ENCODE peak calls at places on chromosomes 4 and X, in five cellular contexts. C is AG09309, S is H7, U is activated T-helper 1 cell treated with Interleukin-2 at 50 U/mL for 16 hours, G is astrocyte of the spinal cord. K is an unnamed sample.

GRCh38 chr4:189146994-189147929 is 793.4 kb upstream of the FRG1 start:
- DNase-seq in C (no peak), S (no peak), U (no peak), G (no peak), K (no peak)

GRCh38 chrX:27600686-27601085 is 10.5 kb downstream of the DCAF8L2 start:
- DNase-seq in C (no peak), G (no peak), U (no peak), S (no peak), K (no peak)

GRCh38 chrX:16215660-16216059 is 48.4 kb downstream of the MAGEB17 start:
- DNase-seq in C (no peak), S (peak), U (no peak), G (no peak), K (no peak)

GRCh38 chr4:148344382-148344781 is 97.8 kb downstream of the NR3C2 start:
- DNase-seq in C (no peak), G (no peak), S (no peak), U (no peak), K (no peak)

GRCh38 chrX:16268206-16268605 is 100.9 kb downstream of the MAGEB17 start:
- DNase-seq in C (no peak), S (no peak), G (no peak), U (no peak), K (no peak)

GRCh38 chr4:81604683-81605082 is 133.0 kb upstream of the RASGEF1B start:
- DNase-seq in C (no peak), U (no peak), G (no peak), S (no peak), K (no peak)

GRCh38 chrX:82224961-82225360 is 1023.1 kb downstream of the SH3BGRL start:
- DNase-seq in U (no peak), G (no peak), C (no peak), S (no peak), K (no peak)

GRCh38 chrX:54933150-54933826 is 12.7 kb downstream of the TRO start:
- DNase-seq in G (no peak), U (no peak), S (no peak), C (no peak), K (no peak)

GRCh38 chr4:6362896-6363295 is 93.2 kb downstream of the WFS1 start:
- DNase-seq in G (no peak), U (no peak), C (no peak), S (peak), K (no peak)

GRCh38 chr4:72394264-72394663 is 174.8 kb downstream of the ADAMTS3 start:
- DNase-seq in C (no peak), S (no peak), U (no peak), G (no peak), K (no peak)

GRCh38 chr4:37812713-37813112 is 13.8 kb upstream of the PGM2 start:
- DNase-seq in S (no peak), C (no peak), U (no peak), G (peak), K (no peak)

GRCh38 chr4:6902318-6903042 is 7.1 kb upstream of the TBC1D14 start:
- DNase-seq in G (no peak), S (peak), U (no peak), C (no peak), K (no peak)

GRCh38 chr4:58042176-58042575 is 932.0 kb upstream of the IGFBP7 start:
- DNase-seq in S (no peak), U (no peak), G (no peak), C (no peak), K (no peak)

GRCh38 chr4:140281828-140282227 is 91.6 kb upstream of the SCOC start:
- DNase-seq in C (no peak), G (no peak), S (peak), U (no peak), K (no peak)

GRCh38 chr4:102447413-102447812 is 53.7 kb upstream of the NFKB1 start:
- DNase-seq in G (no peak), S (no peak), U (no peak), C (no peak), K (no peak)

GRCh38 chr4:112519689-112520597 is 4.0 kb upstream of the NEUROG2 start:
- DNase-seq in G (no peak), S (peak), U (no peak), C (no peak), K (no peak)

GRCh38 chr4:82780398-82781231 is 18.0 kb downstream of the SCD5 start:
- DNase-seq in C (no peak), U (no peak), G (peak), S (no peak), K (no peak)

GRCh38 chrX:78119521-78120227 is 15.6 kb downstream of the PGK1 start:
- DNase-seq in C (no peak), U (no peak), S (no peak), G (no peak), K (no peak)

GRCh38 chr4:146646601-146647000 is 7.9 kb downstream of the POU4F2 start:
- DNase-seq in G (no peak), C (no peak), S (no peak), U (no peak), K (no peak)

GRCh38 chr4:175871774-175872405 is 59.8 kb upstream of the GPM6A start:
- DNase-seq in U (no peak), S (no peak), G (no peak), C (no peak), K (no peak)

GRCh38 chrX:20029728-20030127 is 38.9 kb upstream of the BCLAF3 start:
- DNase-seq in U (no peak), S (no peak), C (no peak), G (no peak), K (no peak)

GRCh38 chr4:183527326-183527725 is 22.5 kb downstream of the ING2 start:
- DNase-seq in C (no peak), G (no peak), U (no peak), S (no peak), K (no peak)

GRCh38 chrX:32599156-32599555 is 612.2 kb downstream of the DMD start:
- DNase-seq in U (no peak), C (no peak), G (no peak), S (no peak), K (no peak)

GRCh38 chr4:5387457-5387856 is 320.9 kb downstream of the EVC2 start:
- DNase-seq in U (no peak), C (no peak), G (no peak), S (peak), K (no peak)

GRCh38 chr4:181213562-181213961 is 1029.6 kb upstream of the TENM3 start:
- DNase-seq in U (no peak), C (no peak), S (no peak), G (no peak), K (no peak)

GRCh38 chrX:39816871-39817731 is 280.7 kb downstream of the BCOR start:
- DNase-seq in S (peak), U (no peak), C (no peak), G (peak), K (no peak)

GRCh38 chrX:10620121-10620699 is at the start of gene MID1:
- DNase-seq in G (peak), C (no peak), S (peak), U (no peak), K (no peak)

GRCh38 chr4:10783351-10783750 is 98.8 kb upstream of the CLNK start:
- DNase-seq in S (no peak), G (peak), C (peak), U (no peak), K (no peak)

GRCh38 chr4:83405844-83406816 is 49.5 kb downstream of the HELQ start:
- DNase-seq in S (no peak), G (no peak), U (no peak), C (no peak), K (no peak)

GRCh38 chr4:184399505-184399893 is 74.9 kb downstream of the IRF2 start:
- DNase-seq in C (no peak), U (no peak), G (no peak), S (no peak), K (no peak)

GRCh38 chr4:47032405-47033106 is 1.2 kb downstream of the GABRB1 start:
- DNase-seq in C (no peak), G (peak), U (peak), S (peak), K (no peak)

GRCh38 chrX:38561951-38562719 is 793 bp downstream of the TSPAN7 start:
- DNase-seq in G (no peak), U (no peak), S (peak), C (no peak), K (no peak)

GRCh38 chr4:41507292-41507933 is 30.5 kb upstream of the LIMCH1 start:
- DNase-seq in U (no peak), S (no peak), C (peak), G (no peak), K (no peak)

GRCh38 chr4:76989391-76990061 is 40.0 kb downstream of the SEPTIN11 start:
- DNase-seq in U (peak), G (no peak), C (no peak), S (no peak), K (no peak)

GRCh38 chr4:119080721-119081541 is 54.7 kb upstream of the MYOZ2 start:
- DNase-seq in S (no peak), U (no peak), G (peak), C (no peak), K (no peak)

GRCh38 chr4:99848576-99848975 is 31.9 kb downstream of the DAPP1 start:
- DNase-seq in U (no peak), S (no peak), G (no peak), C (no peak), K (no peak)

K was measured in cortex of kidney.